ENCODE peak calls at places on chromosomes 2 and 18, in six cellular contexts. J is nucleus accumbens; X is A549; L is CD8-positive, alpha-beta memory T cell; C is stimulated activated naive CD8-positive, alpha-beta T cell treated with anti-CD3 and anti-CD28 coated beads, Interleukin-15, Interleukin-2, amounts not matched to agents 100 U/mL and 50 U/mL, for 24 hours; R is GM20000. Q is an unnamed sample.

GRCh38 chr2:101893676-101894381 is 97.9 kb upstream of the IL1R2 start:
- DNase-seq in X (no peak), L (no peak), R (no peak), J (no peak), C (no peak), Q (no peak)

GRCh38 chr18:36942264-36942663 is 113.3 kb downstream of the KIAA1328 start:
- DNase-seq in L (no peak), X (peak; percentile 35), C (no peak), J (no peak), R (peak; percentile 38), Q (no peak)

GRCh38 chr2:226611944-226612318 is 187.7 kb downstream of the IRS1 start:
- DNase-seq in J (no peak), R (no peak), C (no peak), L (no peak), X (peak; percentile 49), Q (no peak)

GRCh38 chr2:64637931-64638330 is 15.8 kb downstream of the SERTAD2 start:
- DNase-seq in R (no peak), J (no peak), L (no peak), X (no peak), C (no peak), Q (no peak)

GRCh38 chr2:208265371-208265806 is 666 bp upstream of the PIKFYVE start:
- DNase-seq in R (peak; percentile 59), L (peak; percentile 58), J (peak; percentile 4), C (peak; percentile 54), X (no peak), Q (peak; percentile 39)

GRCh38 chr2:112686348-112687217 is 34.2 kb upstream of the NT5DC4 start:
- DNase-seq in R (peak; percentile 24), J (no peak), C (no peak), L (no peak), X (no peak), Q (no peak)

GRCh38 chr2:44715671-44716077 is 225.8 kb upstream of the SIX3 start:
- DNase-seq in L (no peak), X (peak; percentile 60), C (no peak), J (no peak), R (no peak), Q (peak; percentile 10)

GRCh38 chr18:72502671-72503431 is 41.3 kb downstream of the CBLN2 start:
- DNase-seq in C (no peak), J (no peak), X (no peak), R (no peak), L (no peak), Q (no peak)

GRCh38 chr2:133287709-133288108 is 280.6 kb downstream of the NCKAP5 start:
- DNase-seq in R (no peak), J (no peak), L (no peak), X (no peak), C (no peak), Q (no peak)

GRCh38 chr2:96024336-96025106 is 10.2 kb downstream of the GPAT2 start:
- DNase-seq in R (no peak), X (no peak), C (no peak), L (no peak), J (no peak), Q (no peak)

GRCh38 chr2:8587920-8588830 is 93.7 kb upstream of the ID2 start:
- DNase-seq in X (no peak), J (no peak), L (peak; percentile 53), R (no peak), C (no peak), Q (no peak)

GRCh38 chr18:79480171-79480981 is 84.6 kb downstream of the NFATC1 start:
- DNase-seq in J (no peak), X (no peak), C (no peak), R (no peak), L (no peak), Q (no peak)

GRCh38 chr18:12768622-12769021 is 65.8 kb downstream of the PSMG2 start:
- DNase-seq in R (no peak), L (no peak), C (no peak), X (no peak), J (no peak), Q (no peak)

GRCh38 chr2:219828127-219828526 is 200.7 kb downstream of the SLC4A3 start:
- DNase-seq in L (no peak), J (no peak), C (no peak), X (no peak), R (no peak), Q (no peak)

GRCh38 chr2:953975-954686 is 3.5 kb downstream of the SNTG2 start:
- DNase-seq in J (no peak), R (no peak), X (peak; percentile 20), L (no peak), C (no peak), Q (no peak)

GRCh38 chr2:64391459-64391858 is 62.5 kb upstream of the LGALSL start:
- DNase-seq in C (no peak), L (no peak), R (no peak), X (no peak), J (no peak), Q (no peak)

Q was measured in hippocampal formation.